ENCODE peak calls at places on chromosomes 7 and 10, in five cellular contexts. U, N, F, D and G are unnamed samples.

GRCh38 chr10:14751576-14752330 is 22.9 kb downstream of the FAM107B start:
- DNase-seq in F (peak; percentile 61), U (no peak), D (no peak), N (peak; percentile 54), G (no peak)

GRCh38 chr7:28708033-28708451 is 250.1 kb downstream of the TRIL start:
- DNase-seq in D (no peak), U (no peak), N (peak; percentile 83), F (peak; percentile 79), G (no peak)

GRCh38 chr10:546971-547590 is 142.4 kb downstream of the DIP2C start:
- DNase-seq in U (no peak), N (no peak), D (no peak), F (peak; percentile 36), G (no peak)

GRCh38 chr7:85177316-85177715 is 9.5 kb downstream of the SEMA3D start:
- DNase-seq in U (no peak), N (peak; percentile 77), D (no peak), F (peak; percentile 56), G (no peak)

GRCh38 chr7:111394891-111395290 is 167.4 kb downstream of the IMMP2L start:
- DNase-seq in F (no peak), N (no peak), U (no peak), D (no peak), G (no peak)

GRCh38 chr10:4775808-4776207 is 50.2 kb upstream of the AKR1E2 start:
- DNase-seq in U (peak; percentile 65), D (no peak), F (peak; percentile 74), N (peak; percentile 92), G (no peak)

GRCh38 chr10:2106641-2107040 is 369.3 kb upstream of the ADARB2 start:
- DNase-seq in F (no peak), N (no peak), U (no peak), D (no peak), G (no peak)

GRCh38 chr10:2334542-2334941 is 597.2 kb upstream of the ADARB2 start:
- DNase-seq in F (no peak), U (no peak), D (no peak), N (no peak), G (no peak)

GRCh38 chr10:84574101-84574500 is 245.7 kb downstream of the CCSER2 start:
- DNase-seq in U (no peak), N (no peak), F (no peak), D (no peak), G (no peak)

GRCh38 chr10:86078639-86079035 is 288.0 kb downstream of the GRID1 start:
- DNase-seq in U (no peak), D (no peak), N (no peak), F (no peak), G (no peak)

GRCh38 chr10:75229961-75230360 is 5.8 kb downstream of the COMTD1 start:
- DNase-seq in U (no peak), N (no peak), F (peak; percentile 61), D (no peak), G (no peak)

GRCh38 chr10:110610308-110610774 is 33.8 kb upstream of the RBM20 start:
- DNase-seq in D (peak; percentile 50), N (peak; percentile 44), U (no peak), F (peak; percentile 76), G (peak; percentile 61)

GRCh38 chr7:91397099-91397498 is 132.9 kb downstream of the FZD1 start:
- DNase-seq in D (no peak), N (no peak), F (peak; percentile 9), U (no peak), G (no peak)

GRCh38 chr7:22351329-22351692 is 5.6 kb downstream of the RAPGEF5 start:
- DNase-seq in D (no peak), U (no peak), F (no peak), N (no peak), G (no peak)

GRCh38 chr10:97580421-97581367 is 3.5 kb upstream of the HOGA1 start:
- DNase-seq in U (no peak), N (no peak), D (no peak), F (no peak), G (no peak)

GRCh38 chr7:84688671-84689070 is 494.1 kb upstream of the SEMA3A start:
- DNase-seq in N (peak; percentile 58), U (no peak), D (no peak), F (peak; percentile 52), G (no peak)

GRCh38 chr7:36129048-36129534 is 24.0 kb upstream of the EEPD1 start:
- DNase-seq in N (peak; percentile 45), F (peak; percentile 31), D (no peak), U (no peak), G (no peak)

GRCh38 chr10:123562387-123562786 is 103.8 kb upstream of the GPR26 start:
- DNase-seq in U (no peak), N (no peak), D (no peak), F (no peak), G (no peak)

GRCh38 chr10:114507449-114507848 is 103.1 kb upstream of the AFAP1L2 start:
- DNase-seq in N (no peak), U (no peak), F (no peak), D (no peak), G (no peak)

GRCh38 chr10:79215531-79215930 is 131.7 kb upstream of the PPIF start:
- DNase-seq in D (no peak), U (no peak), F (no peak), N (no peak), G (no peak)

GRCh38 chr10:83542774-83543291 is 596.5 kb upstream of the GHITM start:
- DNase-seq in N (peak; percentile 26), F (peak; percentile 8), D (no peak), U (no peak), G (no peak)

GRCh38 chr7:72751978-72752377 is 76.0 kb downstream of the TYW1B start:
- DNase-seq in U (no peak), F (no peak), D (peak; percentile 67), N (no peak), G (no peak)

GRCh38 chr7:73696372-73696771 is 13.0 kb downstream of the BUD23 start:
- DNase-seq in F (no peak), N (no peak), D (no peak), U (no peak), G (no peak)

GRCh38 chr10:120711857-120712256 is 139.3 kb upstream of the WDR11 start:
- DNase-seq in D (no peak), F (no peak), N (no peak), U (no peak), G (no peak)

GRCh38 chr10:3779146-3779707 is 5.8 kb downstream of the KLF6 start:
- DNase-seq in U (no peak), N (peak; percentile 44), F (peak; percentile 26), D (no peak), G (no peak)

GRCh38 chr10:134205-134742 is 981 bp upstream of the ZMYND11 start:
- DNase-seq in U (no peak), F (no peak), D (no peak), N (no peak), G (no peak)

GRCh38 chr10:86711957-86712708 is 43.8 kb downstream of the LDB3 start:
- DNase-seq in F (peak; percentile 67), U (no peak), D (peak; percentile 52), N (peak; percentile 28), G (peak; percentile 80)

GRCh38 chr10:77541247-77541646 is 96.4 kb downstream of the KCNMA1 start:
- DNase-seq in F (no peak), N (no peak), U (no peak), D (no peak), G (no peak)

GRCh38 chr10:116809528-116810500 is 39.5 kb upstream of the ENO4 start:
- DNase-seq in U (no peak), F (no peak), D (peak; percentile 75), N (no peak), G (no peak)

GRCh38 chr7:12674861-12675260 is 12.6 kb upstream of the ARL4A start:
- DNase-seq in N (peak; percentile 38), F (peak; percentile 66), D (no peak), U (no peak), G (peak; percentile 39)

GRCh38 chr7:123724725-123725381 is 23.9 kb downstream of the WASL start:
- DNase-seq in D (no peak), U (no peak), N (peak; percentile 43), F (no peak), G (no peak)

DNA sequence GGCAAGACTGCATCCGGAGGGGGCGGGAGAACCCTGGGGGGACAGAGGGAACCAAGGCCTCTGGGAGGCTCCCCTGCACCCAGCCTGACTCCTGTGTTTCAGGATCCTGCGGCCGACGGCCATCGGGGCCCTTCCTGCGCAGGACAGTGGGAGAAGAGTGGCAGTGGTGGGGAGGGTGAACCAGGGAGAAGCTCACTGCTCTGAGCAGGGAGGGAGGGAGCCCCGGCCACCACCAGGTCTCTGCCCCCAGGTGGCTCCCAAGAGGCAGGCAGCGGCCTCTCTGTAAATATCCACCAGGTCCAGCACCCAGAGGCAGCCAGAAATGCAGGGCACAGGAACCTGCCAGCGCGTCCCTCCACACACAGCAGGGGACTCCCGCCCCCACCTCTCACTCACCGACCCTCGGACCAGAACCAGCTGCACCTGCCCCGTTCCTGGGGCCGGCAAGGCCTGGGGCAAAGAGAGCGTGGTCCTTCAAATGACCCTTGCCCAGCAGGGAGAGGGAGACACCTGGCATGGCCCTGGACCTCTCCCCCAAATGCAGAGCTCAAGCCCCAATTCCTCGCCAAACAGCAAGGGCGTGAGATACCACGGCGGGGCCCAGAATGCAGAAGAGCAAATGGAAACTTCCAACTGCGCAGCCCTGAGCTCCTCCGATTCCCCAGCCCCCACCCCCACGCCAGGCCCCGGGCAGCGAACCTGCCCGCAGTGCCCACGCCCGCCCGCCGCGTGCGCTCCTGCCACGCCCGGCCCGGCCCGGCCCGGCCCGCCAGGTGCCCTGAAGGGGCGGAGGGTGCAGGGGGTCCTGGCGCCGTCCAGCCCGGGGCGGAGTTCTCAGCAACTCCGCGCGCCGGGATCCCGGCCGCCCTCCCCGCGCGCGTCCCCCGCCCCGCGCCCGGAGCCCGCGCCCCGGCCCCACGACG is 805 bp downstream of the RASGEF1A start:
- DNase-seq in D (peak; percentile 55), F (peak; percentile 26), N (no peak), U (no peak), G (peak; percentile 30)
- TF ChIP-seq CTCF in D (no peak), F (peak; percentile 10), N (no peak), U (no peak), G (peak; percentile 7)

DNA sequence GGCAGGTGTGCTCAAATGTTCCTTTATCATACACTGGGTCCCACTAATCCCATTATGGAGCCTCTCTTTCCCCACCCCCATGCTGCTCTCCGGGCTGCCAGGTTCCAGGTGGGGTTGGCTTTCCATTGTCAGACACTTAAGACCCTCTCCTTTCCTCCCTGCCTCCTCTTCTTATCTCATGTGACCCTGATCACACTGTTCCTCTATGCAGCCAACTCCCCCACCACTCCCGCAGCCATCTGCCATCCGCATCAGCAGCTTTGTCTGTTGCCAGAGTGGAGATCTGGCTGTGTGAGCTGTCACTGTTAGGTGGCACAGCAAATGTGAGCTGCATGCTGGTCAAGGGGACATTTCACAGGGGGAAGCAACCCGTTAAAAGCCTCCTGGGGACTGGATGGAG is 391.4 kb downstream of the TNS3 start:
- DNase-seq in U (no peak), N (no peak), F (no peak), D (no peak), G (no peak)
- TF ChIP-seq CTCF in U (no peak), N (no peak), F (no peak), D (no peak), G (no peak)

DNA sequence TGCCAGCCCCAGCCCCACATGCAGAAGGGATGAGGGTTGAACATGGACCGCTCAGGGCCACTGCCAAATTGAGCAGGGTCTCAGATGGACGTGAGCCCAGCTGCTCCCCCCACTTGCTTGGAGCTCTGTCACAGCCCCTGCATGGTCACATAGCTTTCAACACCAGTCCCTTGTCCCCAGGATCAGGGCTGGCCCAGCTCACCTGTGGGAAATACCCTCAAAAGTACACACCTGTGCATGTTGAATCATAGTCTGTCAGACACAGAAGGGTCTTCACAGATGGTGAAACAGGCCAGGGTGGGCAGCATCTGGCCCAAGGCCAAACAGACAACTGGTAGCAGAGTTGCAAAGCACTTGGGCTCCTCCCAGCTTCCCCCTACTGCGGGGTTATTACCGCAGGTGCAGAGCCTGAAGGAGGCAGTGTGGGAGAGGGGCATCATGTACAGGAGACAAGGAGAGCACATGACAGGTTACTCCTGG is 77.6 kb upstream of the UNC5B start:
- DNase-seq in F (no peak), U (no peak), N (no peak), D (peak; percentile 31), G (no peak)
- TF ChIP-seq CTCF in F (no peak), U (no peak), N (no peak), D (no peak), G (no peak)

GRCh38 chr7:71131256-71131752 is 640 bp upstream of the GALNT17 start:
- DNase-seq in F (peak; percentile 6), N (no peak), D (peak; percentile 83), U (no peak), G (no peak)
- TF ChIP-seq CTCF in F (no peak), N (no peak), D (no peak), U (no peak), G (no peak)